ENCODE peak calls at places on chromosomes 6 and 20, in six cellular contexts. N, S, Y, D, F and V are unnamed samples.

GRCh38 chr20:58603656-58604184 is 47.4 kb upstream of the STX16 start:
- DNase-seq in S (no peak), Y (no peak), D (no peak), N (no peak), F (peak), V (no peak)

GRCh38 chr20:6381887-6382286 is 259.1 kb upstream of the FERMT1 start:
- DNase-seq in D (no peak), Y (no peak), S (no peak), N (peak), F (no peak), V (no peak)

GRCh38 chr6:10510592-10511367 is 10.4 kb upstream of the GCNT2 start:
- DNase-seq in D (peak), F (peak), Y (peak), N (peak), S (peak), V (no peak)

GRCh38 chr6:3751019-3751729 is at the start of gene PXDC1:
- DNase-seq in Y (peak), N (no peak), F (peak), S (no peak), D (no peak), V (no peak)

GRCh38 chr6:125066964-125067363 is 86.6 kb upstream of the TPD52L1 start:
- DNase-seq in N (no peak), Y (no peak), S (peak), F (no peak), D (no peak), V (no peak)

GRCh38 chr6:3264356-3264755 is 5.6 kb downstream of the PSMG4 start:
- DNase-seq in D (no peak), F (peak), S (no peak), Y (no peak), N (no peak), V (no peak)

GRCh38 chr6:139376604-139377218 is 2.3 kb upstream of the CITED2 start:
- DNase-seq in N (peak), Y (peak), D (no peak), F (no peak), S (peak), V (no peak)

GRCh38 chr6:41072836-41073202 is at the start of gene NFYA:
- DNase-seq in D (no peak), Y (peak), F (no peak), N (no peak), S (no peak), V (peak)

GRCh38 chr6:113855500-113856010 is 1.6 kb upstream of the MARCKS start:
- DNase-seq in S (no peak), N (peak), D (no peak), Y (peak), F (peak), V (no peak)

GRCh38 chr6:1908784-1909183 is 299.1 kb downstream of the FOXC1 start:
- DNase-seq in S (no peak), N (no peak), D (no peak), Y (no peak), F (no peak), V (no peak)

GRCh38 chr6:45024610-45025009 is 303.5 kb upstream of the RUNX2 start:
- DNase-seq in F (no peak), N (no peak), Y (no peak), D (no peak), S (no peak), V (no peak)

GRCh38 chr6:24689964-24690363 is 23.1 kb downstream of the ACOT13 start:
- DNase-seq in N (no peak), F (no peak), Y (no peak), S (no peak), D (no peak), V (no peak)

GRCh38 chr6:128409003-128409402 is 111.4 kb downstream of the PTPRK start:
- DNase-seq in F (no peak), N (no peak), S (no peak), D (no peak), Y (no peak), V (no peak)

GRCh38 chr6:14682821-14683220 is 563.0 kb upstream of the JARID2 start:
- DNase-seq in D (no peak), S (no peak), N (no peak), Y (no peak), F (no peak), V (no peak)

GRCh38 chr6:157080986-157081391 is 242.3 kb downstream of the TMEM242 start:
- DNase-seq in F (no peak), N (no peak), S (no peak), D (no peak), Y (no peak), V (no peak)

GRCh38 chr20:50555687-50556086 is 45.5 kb downstream of the PTPN1 start:
- DNase-seq in D (no peak), N (no peak), F (no peak), Y (no peak), S (no peak), V (no peak)

GRCh38 chr20:42604998-42605970 is 584.4 kb downstream of the PTPRT start:
- DNase-seq in Y (no peak), D (no peak), S (no peak), N (no peak), F (no peak), V (no peak)

GRCh38 chr6:257774-258173 is 34.5 kb upstream of the DUSP22 start:
- DNase-seq in S (no peak), D (no peak), Y (no peak), N (no peak), F (no peak), V (no peak)

GRCh38 chr20:41469868-41470267 is 103.2 kb upstream of the EMILIN3 start:
- DNase-seq in S (no peak), F (no peak), Y (no peak), D (no peak), N (no peak), V (no peak)

GRCh38 chr6:34248198-34248726 is 544 bp downstream of the SMIM29 start:
- DNase-seq in S (no peak), Y (peak), D (no peak), N (peak), F (peak), V (peak)

GRCh38 chr6:52566201-52566600 is 10.7 kb downstream of the TRAM2 start:
- DNase-seq in Y (no peak), D (no peak), N (no peak), F (no peak), S (no peak), V (no peak)

GRCh38 chr6:9398794-9399373 is 963.5 kb upstream of the SLC35B3 start:
- DNase-seq in Y (peak), F (no peak), D (no peak), S (no peak), N (no peak), V (no peak)

GRCh38 chr6:41097467-41098090 is 24.8 kb downstream of the NFYA start:
- DNase-seq in F (no peak), Y (no peak), N (no peak), D (no peak), S (no peak), V (no peak)

GRCh38 chr6:52993461-52993860 is 1.6 kb downstream of the GSTA4 start:
- DNase-seq in Y (no peak), D (no peak), S (no peak), F (no peak), N (no peak), V (no peak)

GRCh38 chr6:4615891-4616290 is 160.3 kb upstream of the CDYL start:
- DNase-seq in D (no peak), N (no peak), S (no peak), Y (no peak), F (no peak), V (no peak)

GRCh38 chr20:57653910-57654309 is 33.7 kb upstream of the ZBP1 start:
- DNase-seq in S (no peak), Y (no peak), F (peak), D (no peak), N (no peak), V (peak)

GRCh38 chr20:63962426-63963347 is 6.5 kb upstream of the UCKL1 start:
- DNase-seq in Y (no peak), F (peak), N (no peak), D (no peak), S (no peak), V (no peak)

GRCh38 chr6:144678844-144679243 is 393.7 kb downstream of the UTRN start:
- DNase-seq in S (no peak), Y (no peak), N (no peak), D (no peak), F (no peak), V (no peak)

GRCh38 chr6:149476789-149477455 is 7.9 kb downstream of the ZC3H12D start:
- DNase-seq in N (no peak), F (peak), D (no peak), Y (no peak), S (no peak), V (no peak)

GRCh38 chr6:64803470-64804166 is 903.4 kb downstream of the EYS start:
- DNase-seq in Y (no peak), S (no peak), F (peak), D (no peak), N (no peak), V (no peak)